ENCODE peak calls at places on chromosome 18, in seven cellular contexts. J, Q, Y, B, V, I and D are unnamed samples.

GRCh38 chr18:74190086-74190485 is 41.8 kb downstream of the TIMM21 start:
- DNase-seq in Q (no peak), V (no peak), Y (no peak), I (no peak), J (no peak), B (no peak), D (no peak)

GRCh38 chr18:7896164-7896563 is 329.0 kb downstream of the PTPRM start:
- DNase-seq in J (no peak), Q (no peak), B (no peak), I (no peak), Y (no peak), V (no peak), D (no peak)

GRCh38 chr18:41121116-41121826 is 833.8 kb upstream of the PIK3C3 start:
- DNase-seq in J (no peak), Q (no peak), I (no peak), B (no peak), Y (no peak), V (no peak), D (no peak)

GRCh38 chr18:53441761-53442414 is 782.6 kb downstream of the MBD2 start:
- DNase-seq in Q (no peak), B (no peak), V (no peak), I (no peak), Y (no peak), J (no peak), D (no peak)

GRCh38 chr18:61435064-61435652 is 101.9 kb downstream of the CDH20 start:
- DNase-seq in Q (peak), V (no peak), J (no peak), B (no peak), I (no peak), Y (no peak), D (no peak)

GRCh38 chr18:65924878-65925277 is 174.1 kb downstream of the CDH7 start:
- DNase-seq in Y (no peak), Q (no peak), I (no peak), B (no peak), V (no peak), J (no peak), D (no peak)

GRCh38 chr18:54812885-54813284 is 15.4 kb upstream of the RAB27B start:
- DNase-seq in I (no peak), Q (no peak), J (no peak), V (no peak), B (no peak), Y (no peak), D (no peak)

GRCh38 chr18:79606621-79607331 is 72.8 kb upstream of the CTDP1 start:
- DNase-seq in B (peak), Y (peak), V (no peak), Q (no peak), J (peak), I (peak), D (no peak)

GRCh38 chr18:12276736-12277554 is 22.8 kb downstream of the CIDEA start:
- DNase-seq in B (peak), J (no peak), Q (no peak), V (no peak), I (no peak), Y (no peak), D (no peak)

GRCh38 chr18:65749881-65750280 is 931 bp upstream of the CDH7 start:
- DNase-seq in I (no peak), Y (no peak), B (no peak), J (no peak), Q (no peak), V (no peak), D (no peak)

GRCh38 chr18:13433685-13434084 is 215.1 kb downstream of the LDLRAD4 start:
- DNase-seq in V (no peak), Y (no peak), I (no peak), Q (no peak), B (no peak), J (no peak), D (no peak)

GRCh38 chr18:61687317-61687716 is 205.5 kb downstream of the RNF152 start:
- DNase-seq in Y (no peak), V (no peak), I (no peak), Q (no peak), J (no peak), B (no peak), D (no peak)

GRCh38 chr18:46452820-46453219 is 204.2 kb downstream of the LOXHD1 start:
- DNase-seq in Y (no peak), Q (no peak), V (no peak), J (no peak), I (no peak), B (no peak), D (no peak)

GRCh38 chr18:34760444-34760843 is 50.3 kb downstream of the DTNA start:
- DNase-seq in I (no peak), J (no peak), Q (no peak), Y (no peak), B (no peak), V (no peak), D (no peak)

GRCh38 chr18:75472906-75473305 is 45.4 kb upstream of the SMIM21 start:
- DNase-seq in Y (no peak), I (no peak), Q (no peak), V (no peak), J (no peak), B (no peak), D (no peak)

GRCh38 chr18:36284671-36285295 is 12.7 kb upstream of the FHOD3 start:
- DNase-seq in V (no peak), B (no peak), Y (peak), I (no peak), Q (peak), J (no peak), D (no peak)

GRCh38 chr18:27030403-27030802 is 154.7 kb downstream of the CHST9 start:
- DNase-seq in I (no peak), Y (no peak), Q (no peak), J (no peak), B (no peak), V (no peak), D (no peak)

GRCh38 chr18:44909191-44909719 is 228.6 kb downstream of the SETBP1 start:
- DNase-seq in Y (peak), I (no peak), Q (no peak), B (no peak), V (no peak), J (no peak), D (no peak)

GRCh38 chr18:38951633-38952032 is 1386.0 kb upstream of the CELF4 start:
- DNase-seq in Y (no peak), V (no peak), B (no peak), J (no peak), Q (no peak), I (no peak), D (no peak)
- TF ChIP-seq EP300 in Y (no peak), V (no peak), B (no peak), J (no peak), Q (no peak), I (no peak), D (no peak)

GRCh38 chr18:4236940-4237686 is 218.0 kb downstream of the DLGAP1 start:
- DNase-seq in V (no peak), B (no peak), Y (no peak), Q (no peak), I (no peak), J (no peak), D (no peak)
- TF ChIP-seq EP300 in V (no peak), B (no peak), Y (no peak), Q (no peak), I (no peak), J (no peak), D (no peak)

GRCh38 chr18:72207280-72207679 is 336.9 kb downstream of the CBLN2 start:
- DNase-seq in Q (no peak), V (no peak), I (no peak), J (no peak), Y (no peak), B (no peak), D (no peak)
- TF ChIP-seq EP300 in Q (no peak), V (no peak), I (no peak), J (no peak), Y (no peak), B (no peak), D (no peak)

GRCh38 chr18:57772387-57772799 is 30.7 kb downstream of the ATP8B1 start:
- DNase-seq in V (no peak), Q (peak), Y (peak), B (no peak), J (no peak), I (no peak), D (peak)
- TF ChIP-seq EP300 in V (no peak), Q (no peak), Y (no peak), B (no peak), J (no peak), I (no peak), D (no peak)

GRCh38 chr18:51041677-51042076 is 11.7 kb downstream of the SMAD4 start:
- DNase-seq in Q (no peak), Y (no peak), J (no peak), I (no peak), B (no peak), V (no peak), D (no peak)

GRCh38 chr18:51039138-51040112 is 9.4 kb downstream of the SMAD4 start:
- DNase-seq in J (no peak), I (no peak), V (no peak), Q (no peak), Y (no peak), B (no peak), D (no peak)

GRCh38 chr18:51032193-51032592 is 2.2 kb downstream of the SMAD4 start:
- DNase-seq in Y (no peak), I (no peak), B (no peak), Q (no peak), V (no peak), J (no peak), D (no peak)

GRCh38 chr18:51037230-51037629 is 7.2 kb downstream of the SMAD4 start:
- DNase-seq in Q (no peak), V (no peak), B (no peak), J (no peak), Y (no peak), I (no peak), D (no peak)

DNA sequence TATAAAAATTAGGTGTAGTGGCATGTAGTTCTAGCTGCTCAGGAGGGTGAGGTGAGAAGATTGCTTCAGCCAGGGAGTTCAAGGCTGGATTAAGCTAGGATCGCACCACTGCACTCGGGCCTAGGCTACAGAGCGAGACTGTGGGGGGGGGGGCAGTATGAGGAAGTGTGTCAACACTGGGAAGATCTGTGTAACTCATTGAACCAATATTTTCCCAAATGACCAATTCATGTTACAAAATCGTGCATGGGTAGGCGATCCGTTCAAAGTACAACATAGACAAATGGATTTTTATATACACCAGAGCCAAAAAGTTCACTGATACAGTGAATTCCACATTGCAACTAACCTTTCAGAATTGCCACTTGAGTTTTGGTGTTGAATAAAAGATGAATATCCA is 8.1 kb downstream of the SMAD4 start:
- DNase-seq in J (no peak), V (no peak), Y (no peak), B (no peak), I (no peak), Q (no peak), D (no peak)
- TF ChIP-seq EP300 in J (no peak), V (no peak), Y (no peak), B (no peak), I (no peak), Q (no peak), D (no peak)

DNA sequence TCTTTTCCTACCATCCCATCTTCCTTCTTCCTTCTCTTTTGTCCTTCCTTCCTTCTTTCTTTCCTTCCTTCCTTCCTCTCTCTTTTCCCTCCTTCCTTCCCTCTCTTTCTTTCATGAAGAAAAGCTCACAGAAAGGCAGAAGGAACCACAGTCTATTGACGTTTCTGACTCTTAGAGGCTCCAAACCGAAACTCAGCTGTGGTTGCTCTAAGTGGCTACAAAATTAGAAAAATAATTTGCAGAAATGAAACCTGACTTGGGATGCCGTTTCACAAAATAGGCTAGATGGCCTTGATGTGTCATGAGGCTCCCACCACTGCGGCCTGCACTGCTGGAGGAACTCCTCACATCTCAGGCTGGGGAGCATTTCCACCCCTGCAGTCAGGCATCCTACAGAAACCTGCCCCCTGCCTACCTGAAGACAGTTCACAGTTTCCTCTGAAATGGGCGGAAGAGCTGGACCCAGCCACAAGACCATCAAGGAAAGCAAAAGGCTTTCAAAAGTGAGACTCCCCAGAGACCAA is 165.6 kb downstream of the SMAD7 start:
- DNase-seq in Q (no peak), J (no peak), B (peak), V (no peak), I (no peak), Y (peak), D (no peak)
- TF ChIP-seq EP300 in Q (no peak), J (no peak), B (no peak), V (no peak), I (no peak), Y (no peak), D (no peak)

GRCh38 chr18:32968228-32968627 is 195.4 kb upstream of the KLHL14 start:
- DNase-seq in V (no peak), Y (no peak), Q (no peak), J (no peak), I (no peak), B (no peak), D (no peak)
- TF ChIP-seq EP300 in V (no peak), Y (no peak), Q (no peak), J (no peak), I (no peak), B (no peak), D (no peak)

GRCh38 chr18:31497404-31497710 is 620 bp upstream of the DSG2 start:
- DNase-seq in J (no peak), Y (peak), V (no peak), Q (no peak), I (no peak), B (no peak), D (no peak)
- TF ChIP-seq EP300 in J (no peak), Y (no peak), V (no peak), Q (no peak), I (no peak), B (no peak), D (no peak)

GRCh38 chr18:23902396-23902795 is 112.2 kb upstream of the TTC39C start:
- DNase-seq in I (no peak), Q (no peak), Y (no peak), B (no peak), J (no peak), V (no peak), D (no peak)
- TF ChIP-seq EP300 in I (no peak), Q (no peak), Y (no peak), B (no peak), J (no peak), V (no peak), D (no peak)